ENCODE peak calls at places on chromosomes 6 and 20, in nine cellular contexts. One of them, this sample, is unnamed.

GRCh38 chr6:118537579-118537978 is 10.5 kb upstream of the PLN start:
- DNase-seq in transverse colon: no peak
- DNase-seq in IMR-90: no peak
- DNase-seq in endothelial cell of umbilical vein: peak; percentile 17
- DNase-seq in trophoblast cell: no peak
- DNase-seq in kidney: no peak
- DNase-seq in breast epithelium: no peak
- DNase-seq in right lobe of liver: no peak
- DNase-seq in tibial nerve: no peak
- DNase-seq in this sample: no peak

GRCh38 chr20:32354592-32355416 is 3.3 kb upstream of the ASXL1 start:
- DNase-seq in right lobe of liver: no peak
- DNase-seq in trophoblast cell: peak; percentile 76
- DNase-seq in IMR-90: peak; percentile 76
- DNase-seq in endothelial cell of umbilical vein: no peak
- DNase-seq in kidney: no peak
- DNase-seq in transverse colon: no peak
- DNase-seq in breast epithelium: no peak
- DNase-seq in tibial nerve: no peak
- DNase-seq in this sample: no peak

GRCh38 chr20:62641749-62642665 is at the start of gene SLCO4A1:
- DNase-seq in trophoblast cell: peak; percentile 49
- DNase-seq in kidney: peak; percentile 95
- DNase-seq in tibial nerve: peak; percentile 67
- DNase-seq in transverse colon: peak; percentile 87
- DNase-seq in endothelial cell of umbilical vein: peak; percentile 56
- DNase-seq in IMR-90: peak; percentile 44
- DNase-seq in right lobe of liver: peak; percentile 80
- DNase-seq in breast epithelium: peak; percentile 40
- DNase-seq in this sample: peak; percentile 45

GRCh38 chr6:157291356-157291755 is 32.0 kb downstream of the TMEM242 start:
- DNase-seq in trophoblast cell: peak; percentile 46
- DNase-seq in right lobe of liver: no peak
- DNase-seq in transverse colon: no peak
- DNase-seq in kidney: no peak
- DNase-seq in endothelial cell of umbilical vein: no peak
- DNase-seq in tibial nerve: no peak
- DNase-seq in IMR-90: no peak
- DNase-seq in breast epithelium: no peak
- DNase-seq in this sample: no peak

GRCh38 chr6:154984146-154984545 is 11.0 kb upstream of the TIAM2 start:
- DNase-seq in breast epithelium: no peak
- DNase-seq in endothelial cell of umbilical vein: no peak
- DNase-seq in trophoblast cell: no peak
- DNase-seq in transverse colon: no peak
- DNase-seq in IMR-90: peak; percentile 45
- DNase-seq in tibial nerve: no peak
- DNase-seq in right lobe of liver: no peak
- DNase-seq in kidney: no peak
- DNase-seq in this sample: no peak

GRCh38 chr6:133286765-133287164 is 45.6 kb downstream of the EYA4 start:
- DNase-seq in trophoblast cell: no peak
- DNase-seq in tibial nerve: no peak
- DNase-seq in right lobe of liver: no peak
- DNase-seq in transverse colon: no peak
- DNase-seq in breast epithelium: no peak
- DNase-seq in endothelial cell of umbilical vein: peak; percentile 8
- DNase-seq in IMR-90: peak; percentile 27
- DNase-seq in kidney: no peak
- DNase-seq in this sample: no peak

GRCh38 chr6:108476381-108476780 is 84.3 kb upstream of the FOXO3 start:
- DNase-seq in tibial nerve: no peak
- DNase-seq in transverse colon: no peak
- DNase-seq in trophoblast cell: no peak
- DNase-seq in endothelial cell of umbilical vein: no peak
- DNase-seq in right lobe of liver: no peak
- DNase-seq in IMR-90: no peak
- DNase-seq in breast epithelium: no peak
- DNase-seq in kidney: no peak
- DNase-seq in this sample: no peak

GRCh38 chr6:124536792-124537191 is 425.4 kb upstream of the RNF217 start:
- DNase-seq in tibial nerve: no peak
- DNase-seq in right lobe of liver: no peak
- DNase-seq in trophoblast cell: no peak
- DNase-seq in transverse colon: no peak
- DNase-seq in endothelial cell of umbilical vein: no peak
- DNase-seq in breast epithelium: no peak
- DNase-seq in kidney: no peak
- DNase-seq in IMR-90: no peak
- DNase-seq in this sample: no peak

GRCh38 chr6:7165002-7165735 is 57.4 kb downstream of the RREB1 start:
- DNase-seq in kidney: no peak
- DNase-seq in trophoblast cell: no peak
- DNase-seq in IMR-90: peak; percentile 68
- DNase-seq in right lobe of liver: no peak
- DNase-seq in transverse colon: no peak
- DNase-seq in tibial nerve: no peak
- DNase-seq in breast epithelium: no peak
- DNase-seq in endothelial cell of umbilical vein: no peak
- DNase-seq in this sample: no peak

GRCh38 chr6:41462980-41463930 is 82.9 kb upstream of the FOXP4 start:
- DNase-seq in right lobe of liver: peak; percentile 70
- DNase-seq in breast epithelium: peak; percentile 71
- DNase-seq in trophoblast cell: peak; percentile 26
- DNase-seq in IMR-90: peak; percentile 77
- DNase-seq in tibial nerve: peak; percentile 73
- DNase-seq in endothelial cell of umbilical vein: peak; percentile 83
- DNase-seq in transverse colon: peak; percentile 64
- DNase-seq in kidney: no peak
- DNase-seq in this sample: peak; percentile 8

GRCh38 chr6:122180132-122180531 is 219.3 kb upstream of the HSF2 start:
- DNase-seq in breast epithelium: no peak
- DNase-seq in transverse colon: no peak
- DNase-seq in trophoblast cell: no peak
- DNase-seq in IMR-90: peak; percentile 13
- DNase-seq in tibial nerve: no peak
- DNase-seq in kidney: no peak
- DNase-seq in right lobe of liver: no peak
- DNase-seq in endothelial cell of umbilical vein: no peak
- DNase-seq in this sample: no peak

GRCh38 chr20:41524980-41525613 is 93.1 kb downstream of the CHD6 start:
- DNase-seq in right lobe of liver: peak; percentile 65
- DNase-seq in IMR-90: peak; percentile 58
- DNase-seq in endothelial cell of umbilical vein: peak; percentile 46
- DNase-seq in trophoblast cell: no peak
- DNase-seq in tibial nerve: peak; percentile 43
- DNase-seq in transverse colon: peak; percentile 77
- DNase-seq in breast epithelium: peak; percentile 80
- DNase-seq in kidney: peak; percentile 91
- DNase-seq in this sample: peak; percentile 83

GRCh38 chr6:113350521-113350920 is 506.6 kb upstream of the MARCKS start:
- DNase-seq in transverse colon: no peak
- DNase-seq in breast epithelium: no peak
- DNase-seq in kidney: no peak
- DNase-seq in right lobe of liver: no peak
- DNase-seq in IMR-90: peak; percentile 40
- DNase-seq in tibial nerve: no peak
- DNase-seq in endothelial cell of umbilical vein: no peak
- DNase-seq in trophoblast cell: no peak
- DNase-seq in this sample: no peak

DNA sequence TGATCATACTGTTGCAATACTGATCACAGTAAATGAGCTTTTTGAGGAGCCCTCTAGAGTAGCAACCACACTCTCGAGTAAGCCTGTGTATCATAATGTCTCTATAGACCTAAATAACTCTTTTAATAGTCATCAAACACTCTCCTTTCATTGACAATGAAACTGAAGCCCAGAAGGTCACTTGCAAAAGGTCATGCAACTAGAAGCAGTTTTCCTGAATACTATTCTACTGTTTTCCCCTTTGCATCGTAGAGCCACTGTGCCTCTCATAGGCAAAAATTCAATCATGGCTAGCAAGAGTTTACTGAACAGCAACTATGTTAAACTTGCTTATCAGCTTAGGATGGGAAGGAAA is 105.3 kb downstream of the HIVEP2 start:
- DNase-seq in IMR-90: no peak
- DNase-seq in kidney: no peak
- DNase-seq in breast epithelium: no peak
- DNase-seq in right lobe of liver: no peak
- DNase-seq in trophoblast cell: no peak
- DNase-seq in tibial nerve: no peak
- DNase-seq in endothelial cell of umbilical vein: peak; percentile 18
- DNase-seq in transverse colon: no peak
- DNase-seq in this sample: no peak
- H3K4me3 ChIP-seq in IMR-90: no peak overlapping the region
- H3K4me3 ChIP-seq in kidney: no peak overlapping the region
- H3K4me3 ChIP-seq in breast epithelium: no peak overlapping the region
- H3K4me3 ChIP-seq in right lobe of liver: no peak overlapping the region
- H3K4me3 ChIP-seq in trophoblast cell: no peak overlapping the region
- H3K4me3 ChIP-seq in tibial nerve: no peak overlapping the region
- H3K4me3 ChIP-seq in endothelial cell of umbilical vein: no peak overlapping the region
- H3K4me3 ChIP-seq in transverse colon: no peak overlapping the region
- H3K4me3 ChIP-seq in this sample: no peak overlapping the region

GRCh38 chr6:166343157-166343502 is 785 bp upstream of the SFT2D1 start:
- DNase-seq in transverse colon: no peak
- DNase-seq in trophoblast cell: no peak
- DNase-seq in IMR-90: no peak
- DNase-seq in right lobe of liver: no peak
- DNase-seq in tibial nerve: no peak
- DNase-seq in breast epithelium: no peak
- DNase-seq in kidney: no peak
- DNase-seq in endothelial cell of umbilical vein: no peak
- DNase-seq in this sample: no peak

GRCh38 chr6:166342293-166343156 is at the start of gene SFT2D1:
- DNase-seq in right lobe of liver: peak; percentile 92
- DNase-seq in breast epithelium: peak; percentile 75
- DNase-seq in transverse colon: peak; percentile 92
- DNase-seq in trophoblast cell: peak; percentile 70
- DNase-seq in endothelial cell of umbilical vein: peak; percentile 89
- DNase-seq in IMR-90: peak; percentile 83
- DNase-seq in kidney: peak; percentile 95
- DNase-seq in tibial nerve: peak; percentile 78
- DNase-seq in this sample: peak; percentile 79

GRCh38 chr6:166338854-166339253 is 3.5 kb downstream of the SFT2D1 start:
- DNase-seq in right lobe of liver: no peak
- DNase-seq in trophoblast cell: no peak
- DNase-seq in IMR-90: no peak
- DNase-seq in breast epithelium: no peak
- DNase-seq in tibial nerve: no peak
- DNase-seq in kidney: no peak
- DNase-seq in transverse colon: no peak
- DNase-seq in endothelial cell of umbilical vein: no peak
- DNase-seq in this sample: no peak

GRCh38 chr6:166341915-166342292 is 441 bp downstream of the SFT2D1 start:
- DNase-seq in right lobe of liver: no peak
- DNase-seq in kidney: no peak
- DNase-seq in trophoblast cell: no peak
- DNase-seq in IMR-90: no peak
- DNase-seq in endothelial cell of umbilical vein: no peak
- DNase-seq in transverse colon: no peak
- DNase-seq in tibial nerve: no peak
- DNase-seq in breast epithelium: no peak
- DNase-seq in this sample: no peak

DNA sequence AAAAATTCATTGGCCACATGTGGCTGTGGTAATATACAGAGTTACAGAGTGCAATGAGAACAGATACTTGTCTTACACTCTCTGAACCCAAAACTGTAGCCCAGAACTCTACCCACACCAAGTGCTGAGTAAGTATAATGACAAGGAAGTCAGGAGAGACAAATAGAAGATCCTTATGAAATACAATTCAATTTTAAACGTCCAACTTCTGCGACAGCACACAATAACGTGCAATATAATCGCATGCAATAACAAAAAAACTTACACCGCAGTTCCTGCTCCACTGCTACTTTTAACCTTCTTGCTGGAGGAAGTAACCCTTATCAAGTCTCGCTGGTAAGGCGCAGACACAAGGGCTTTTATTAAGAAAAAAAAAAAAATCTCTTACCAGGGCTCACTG is 881 bp downstream of the SFT2D1 start:
- DNase-seq in breast epithelium: no peak
- DNase-seq in IMR-90: no peak
- DNase-seq in tibial nerve: no peak
- DNase-seq in right lobe of liver: no peak
- DNase-seq in trophoblast cell: no peak
- DNase-seq in endothelial cell of umbilical vein: no peak
- DNase-seq in kidney: no peak
- DNase-seq in transverse colon: no peak
- DNase-seq in this sample: no peak
- H3K27ac ChIP-seq in breast epithelium: no peak overlapping the region
- H3K27ac ChIP-seq in IMR-90: no peak overlapping the region
- H3K27ac ChIP-seq in tibial nerve: no peak overlapping the region
- H3K27ac ChIP-seq in right lobe of liver: peak overlapping the region; percentile 96
- H3K27ac ChIP-seq in trophoblast cell: no peak overlapping the region
- H3K27ac ChIP-seq in endothelial cell of umbilical vein: peak overlapping the region; percentile 95
- H3K27ac ChIP-seq in kidney: no peak overlapping the region
- H3K27ac ChIP-seq in transverse colon: peak overlapping the region; percentile 88
- H3K27ac ChIP-seq in this sample: peak overlapping the region; percentile 95

GRCh38 chr6:82862543-82862942 is 203.1 kb downstream of the UBE3D start:
- DNase-seq in tibial nerve: no peak
- DNase-seq in transverse colon: no peak
- DNase-seq in endothelial cell of umbilical vein: peak; percentile 61
- DNase-seq in kidney: no peak
- DNase-seq in right lobe of liver: no peak
- DNase-seq in trophoblast cell: no peak
- DNase-seq in IMR-90: peak; percentile 37
- DNase-seq in breast epithelium: no peak
- DNase-seq in this sample: no peak
- H3K4me3 ChIP-seq in tibial nerve: no peak overlapping the region
- H3K4me3 ChIP-seq in transverse colon: no peak overlapping the region
- H3K4me3 ChIP-seq in endothelial cell of umbilical vein: no peak overlapping the region
- H3K4me3 ChIP-seq in kidney: no peak overlapping the region
- H3K4me3 ChIP-seq in right lobe of liver: no peak overlapping the region
- H3K4me3 ChIP-seq in trophoblast cell: no peak overlapping the region
- H3K4me3 ChIP-seq in IMR-90: no peak overlapping the region
- H3K4me3 ChIP-seq in breast epithelium: no peak overlapping the region
- H3K4me3 ChIP-seq in this sample: no peak overlapping the region

DNA sequence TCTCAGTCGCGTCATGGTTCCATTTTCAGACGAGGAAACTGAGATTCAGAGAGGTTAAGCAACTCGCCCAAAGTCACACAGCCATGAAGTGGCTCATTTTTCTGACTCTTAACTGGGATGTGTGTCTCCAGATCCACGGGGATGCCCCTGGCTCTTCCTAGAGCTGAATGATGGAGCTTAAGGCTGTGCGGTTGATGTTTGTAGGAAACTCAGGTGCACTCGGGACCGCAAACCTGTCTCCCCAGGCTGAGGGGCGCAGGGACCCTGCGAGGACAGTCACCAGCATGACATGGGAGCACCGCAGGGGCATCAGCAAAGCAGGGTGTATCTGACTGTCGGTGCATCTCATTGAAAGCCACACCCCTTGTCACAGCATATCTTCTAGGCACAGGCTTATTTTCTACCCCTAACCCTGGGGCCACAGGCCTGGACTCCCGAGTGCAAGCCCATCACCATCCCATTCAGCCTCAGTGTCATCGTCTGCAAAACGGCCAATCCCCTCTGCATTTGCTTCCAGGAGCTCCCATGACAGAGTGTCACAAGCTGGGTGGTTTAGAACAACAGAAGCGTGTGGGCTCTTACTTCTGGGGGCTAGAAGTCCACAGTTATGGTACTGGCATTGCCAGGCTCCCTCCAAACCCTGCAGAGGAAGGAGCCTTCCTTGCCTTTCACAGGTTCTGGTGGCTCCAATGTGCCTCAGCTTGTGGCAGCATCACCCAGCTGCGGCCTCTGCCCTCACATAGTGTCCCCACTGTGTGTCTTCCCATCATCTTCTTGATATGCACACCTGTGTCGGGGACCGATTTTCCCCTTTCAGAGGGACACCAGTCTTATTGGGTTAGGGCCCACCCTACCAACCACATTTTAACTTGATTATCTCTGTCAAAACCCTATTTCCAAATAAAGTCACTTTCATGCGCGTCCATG is 9.9 kb upstream of the ARHGAP40 start:
- DNase-seq in kidney: no peak
- DNase-seq in tibial nerve: no peak
- DNase-seq in breast epithelium: no peak
- DNase-seq in trophoblast cell: no peak
- DNase-seq in transverse colon: no peak
- DNase-seq in right lobe of liver: no peak
- DNase-seq in endothelial cell of umbilical vein: no peak
- DNase-seq in IMR-90: no peak
- DNase-seq in this sample: no peak
- H3K27ac ChIP-seq in kidney: no peak overlapping the region
- H3K27ac ChIP-seq in tibial nerve: no peak overlapping the region
- H3K27ac ChIP-seq in breast epithelium: no peak overlapping the region
- H3K27ac ChIP-seq in trophoblast cell: no peak overlapping the region
- H3K27ac ChIP-seq in transverse colon: no peak overlapping the region
- H3K27ac ChIP-seq in right lobe of liver: no peak overlapping the region
- H3K27ac ChIP-seq in endothelial cell of umbilical vein: no peak overlapping the region
- H3K27ac ChIP-seq in IMR-90: no peak overlapping the region
- H3K27ac ChIP-seq in this sample: no peak overlapping the region

This sample was measured in dorsolateral prefrontal cortex.